ENCODE peak calls at places on chromosomes 6 and 20, in eight cellular contexts. Z, J, Q, W, Y, M, R and F are unnamed samples.

GRCh38 chr20:3251806-3252205 is 12.8 kb upstream of the SLC4A11 start:
- DNase-seq in Y (no peak), W (peak), R (no peak), Z (no peak), Q (peak), M (peak), J (no peak), F (no peak)

GRCh38 chr6:39840781-39841180 is 48.6 kb downstream of the DAAM2 start:
- DNase-seq in J (no peak), M (no peak), Q (no peak), W (no peak), R (no peak), Y (no peak), Z (no peak), F (no peak)

GRCh38 chr20:50353289-50353961 is 156.8 kb upstream of the PTPN1 start:
- DNase-seq in Z (no peak), Y (no peak), J (no peak), M (no peak), R (no peak), Q (no peak), W (peak), F (no peak)

GRCh38 chr6:31728767-31729514 is at the start of gene DDAH2:
- DNase-seq in Q (no peak), Z (peak), W (no peak), Y (no peak), R (no peak), J (no peak), M (no peak), F (no peak)

GRCh38 chr6:132812255-132812732 is 2.1 kb upstream of the RPS12 start:
- DNase-seq in J (no peak), W (no peak), R (no peak), Y (no peak), M (peak), Z (peak), Q (peak), F (no peak)

GRCh38 chr20:63106108-63106764 is 99.5 kb upstream of the BHLHE23 start:
- DNase-seq in W (peak), Y (no peak), J (peak), Z (no peak), Q (peak), M (peak), R (no peak), F (no peak)

GRCh38 chr20:36214684-36215256 is 21.5 kb upstream of the AAR2 start:
- DNase-seq in R (no peak), Y (no peak), Z (peak), J (no peak), Q (peak), M (peak), W (no peak), F (no peak)

GRCh38 chr20:5400164-5400762 is 83.5 kb upstream of the PROKR2 start:
- DNase-seq in Q (peak), M (peak), J (peak), R (no peak), W (no peak), Y (no peak), Z (peak), F (no peak)

GRCh38 chr6:46626228-46626909 is 26.2 kb downstream of the CYP39A1 start:
- DNase-seq in Y (no peak), R (no peak), Z (peak), J (peak), Q (peak), M (peak), W (no peak), F (no peak)

GRCh38 chr6:102936959-102937358 is 1543.5 kb downstream of the GRIK2 start:
- DNase-seq in Y (no peak), M (no peak), Q (no peak), W (no peak), J (no peak), Z (no peak), R (no peak), F (no peak)

GRCh38 chr20:25481235-25481917 is 73.9 kb downstream of the GINS1 start:
- DNase-seq in J (no peak), Y (no peak), Q (no peak), M (no peak), W (no peak), R (no peak), Z (no peak), F (no peak)

GRCh38 chr6:163732479-163732878 is 318.0 kb downstream of the QKI start:
- DNase-seq in M (no peak), W (no peak), J (no peak), Z (no peak), R (no peak), Y (no peak), Q (no peak), F (no peak)

GRCh38 chr6:141607956-141608355 is 524.8 kb upstream of the GJE1 start:
- DNase-seq in J (no peak), Z (no peak), R (no peak), M (no peak), Q (no peak), Y (no peak), W (no peak), F (no peak)

GRCh38 chr6:141610741-141611140 is 522.0 kb upstream of the GJE1 start:
- DNase-seq in M (peak), Q (peak), W (no peak), R (no peak), Z (no peak), Y (no peak), J (no peak), F (no peak)
- TF ChIP-seq CTCF in M (peak), Q (peak), W (no peak), R (no peak), Z (no peak), Y (peak), J (no peak), F (no peak)

DNA sequence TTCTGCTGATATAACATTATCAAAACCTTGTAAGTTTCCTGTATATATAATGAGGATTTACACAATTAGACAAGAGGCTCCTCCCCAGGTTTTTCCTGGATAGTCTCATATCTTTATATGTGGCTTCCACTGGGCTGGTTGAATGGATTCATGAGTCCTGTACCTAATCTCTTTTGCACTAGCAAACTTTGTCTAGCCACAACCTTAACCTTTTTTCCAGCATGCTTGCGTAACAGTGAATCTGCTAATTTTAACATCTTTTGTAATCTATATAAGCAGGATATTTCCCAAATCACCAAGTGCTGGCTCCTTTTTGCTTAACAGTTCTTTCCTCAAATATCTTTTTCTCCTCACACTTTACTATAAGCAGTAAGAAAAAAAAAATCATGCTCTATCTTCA is 153.6 kb downstream of the COL21A1 start:
- DNase-seq in M (peak), W (no peak), R (no peak), Z (no peak), J (no peak), Y (no peak), Q (no peak), F (no peak)
- TF ChIP-seq CTCF in M (no peak), W (no peak), R (no peak), Z (no peak), J (no peak), Y (no peak), Q (no peak), F (no peak)

DNA sequence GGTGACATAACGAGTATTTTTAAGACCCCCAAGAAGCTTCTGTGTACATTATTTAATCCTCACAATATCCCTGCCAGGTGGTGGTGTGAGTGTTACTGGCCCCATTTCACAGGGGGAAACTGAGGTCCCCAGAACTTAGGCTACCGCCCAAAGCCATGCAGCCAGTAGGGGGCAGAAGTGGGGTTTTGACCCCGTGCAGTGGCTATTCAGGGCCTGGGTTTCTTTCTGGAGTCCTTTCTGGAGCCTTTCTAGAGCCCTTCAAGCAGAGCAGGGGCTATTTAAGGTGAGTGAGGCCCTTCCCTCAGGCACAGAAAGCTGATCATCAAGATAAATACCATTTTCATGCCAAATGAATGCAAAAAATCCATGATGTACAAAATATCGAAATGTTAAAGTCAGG is 59.0 kb downstream of the CTCFL start:
- DNase-seq in Y (no peak), J (no peak), W (no peak), M (no peak), R (no peak), Q (no peak), Z (no peak), F (no peak)
- TF ChIP-seq CTCF in Y (peak), J (no peak), W (no peak), M (peak), R (no peak), Q (peak), Z (no peak), F (no peak)

DNA sequence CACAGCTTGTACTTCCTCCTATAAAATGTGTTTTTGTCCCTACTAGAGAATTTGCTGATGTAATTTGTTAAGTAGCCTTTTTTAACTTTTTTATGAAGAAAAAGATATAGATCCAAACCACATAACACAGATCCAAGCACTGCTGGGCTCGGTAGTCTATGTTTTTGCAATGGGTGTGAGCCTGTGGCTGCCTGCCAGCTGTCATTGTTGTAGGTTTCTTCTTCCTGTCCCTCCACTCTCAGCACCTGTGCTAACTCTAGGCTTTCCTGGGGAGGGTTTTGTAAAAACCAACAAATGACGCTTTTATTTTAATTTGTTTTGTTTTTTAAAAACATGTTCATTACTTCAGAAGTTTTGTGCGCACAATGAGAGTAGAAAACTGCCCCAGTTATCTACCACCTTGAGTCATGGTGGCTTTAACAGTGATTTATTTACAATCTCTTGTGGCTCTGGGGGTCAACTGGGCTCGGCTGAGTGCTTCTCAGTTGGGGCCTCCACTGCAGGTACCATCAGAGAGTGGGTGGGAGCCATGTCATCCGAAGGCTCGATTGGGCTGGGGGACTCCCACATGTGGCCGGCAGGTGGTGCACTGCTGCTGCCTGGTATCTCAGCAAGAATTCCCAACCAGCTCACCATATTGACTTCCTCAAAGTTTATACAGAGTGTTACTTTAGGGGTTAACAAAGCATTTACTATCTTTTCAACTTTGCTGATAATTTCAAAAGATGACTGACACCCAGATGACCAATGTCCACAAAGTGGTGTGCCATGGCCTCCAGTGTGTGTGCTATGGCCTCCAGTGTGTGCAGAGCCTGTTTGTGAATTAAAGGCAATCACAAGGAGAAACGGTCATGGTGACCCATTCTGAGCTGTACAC is 3.0 kb upstream of the CCR6 start:
- DNase-seq in J (no peak), Z (no peak), M (no peak), R (no peak), Q (no peak), W (no peak), Y (no peak), F (no peak)
- TF ChIP-seq CTCF in J (no peak), Z (no peak), M (no peak), R (no peak), Q (no peak), W (no peak), Y (no peak), F (no peak)

GRCh38 chr6:27159725-27160124 is 87.8 kb upstream of the PRSS16 start:
- DNase-seq in W (no peak), J (no peak), R (no peak), Y (no peak), M (no peak), Z (no peak), Q (no peak), F (no peak)

GRCh38 chr6:27158316-27158643 is 89.2 kb upstream of the PRSS16 start:
- DNase-seq in Z (no peak), R (no peak), M (no peak), J (no peak), W (no peak), Q (no peak), Y (no peak), F (no peak)

GRCh38 chr6:27156874-27157460 is 90.5 kb upstream of the PRSS16 start:
- DNase-seq in R (no peak), J (no peak), Y (no peak), Z (no peak), M (no peak), Q (peak), W (no peak), F (no peak)

GRCh38 chr6:27154696-27155095 is 92.8 kb upstream of the PRSS16 start:
- DNase-seq in W (no peak), R (no peak), Z (no peak), M (no peak), Y (no peak), J (no peak), Q (no peak), F (no peak)

DNA sequence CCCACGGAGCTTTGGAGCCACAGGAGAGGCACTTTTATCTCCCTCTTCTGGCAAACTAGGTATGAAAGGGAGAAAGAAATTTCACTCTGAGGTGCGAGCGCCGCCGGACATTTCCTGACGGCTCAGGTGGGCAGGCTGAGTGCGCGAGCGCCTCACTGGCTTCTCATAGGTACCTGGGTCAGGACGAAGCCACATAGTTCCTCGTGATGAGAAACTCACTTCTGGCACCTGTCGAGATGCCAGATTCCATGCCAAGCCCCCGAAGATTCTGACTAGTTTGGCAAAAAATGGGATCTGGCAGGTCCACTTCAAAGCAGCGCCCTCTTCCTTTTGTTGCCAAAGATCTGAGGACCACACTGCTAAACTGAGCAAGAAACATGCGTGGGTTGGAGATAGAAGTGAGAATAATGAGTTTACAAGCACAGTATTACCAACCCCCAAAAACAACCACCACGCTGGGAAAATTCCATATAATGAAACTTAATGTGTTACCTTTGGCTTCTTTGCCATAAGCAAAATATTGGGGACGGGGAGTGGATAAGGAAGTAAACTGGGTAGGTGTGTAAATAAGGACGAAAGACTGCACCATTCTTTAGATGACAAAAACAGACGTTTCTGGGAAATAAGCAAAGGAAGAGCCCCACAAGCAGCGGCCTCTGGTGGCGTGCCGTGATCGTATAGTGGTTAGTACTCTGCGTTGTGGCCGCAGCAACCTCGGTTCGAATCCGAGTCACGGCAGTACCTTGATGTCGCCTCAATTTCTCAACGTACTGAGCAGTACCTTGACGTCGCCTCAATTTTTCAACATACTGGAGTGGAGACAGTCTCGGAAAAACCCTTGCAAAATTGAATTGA is 89.8 kb upstream of the PRSS16 start:
- DNase-seq in W (peak), Z (peak), Y (no peak), Q (peak), R (no peak), M (peak), J (peak), F (no peak)
- TF ChIP-seq CTCF in W (peak), Z (peak), Y (peak), Q (peak), R (peak), M (peak), J (peak), F (peak)